ENCODE peak calls at places on chromosomes 12 and 14, in six cellular contexts. Y is endothelial cell of umbilical vein, K is GM23338, H is PC-3, W is PC-9, G is DND-41. P is an unnamed sample.

GRCh38 chr14:31692376-31692781 is 131.2 kb downstream of the NUBPL start:
- DNase-seq in Y (no peak), K (no peak), W (no peak), G (no peak), H (no peak), P (no peak)

GRCh38 chr14:89167705-89168104 is 249.3 kb downstream of the FOXN3 start:
- DNase-seq in Y (no peak), K (peak; percentile 17), G (no peak), W (no peak), H (no peak), P (no peak)

GRCh38 chr12:88083634-88084033 is 54.4 kb upstream of the C12orf50 start:
- DNase-seq in H (no peak), Y (no peak), W (no peak), G (no peak), K (no peak), P (no peak)

GRCh38 chr14:94936411-94936892 is 166.5 kb upstream of the GSC start:
- DNase-seq in Y (no peak), K (peak; percentile 6), H (no peak), W (no peak), G (no peak), P (peak; percentile 15)

GRCh38 chr12:15443611-15444010 is 121.3 kb downstream of the PTPRO start:
- DNase-seq in W (no peak), G (peak; percentile 13), K (no peak), Y (no peak), H (peak; percentile 39), P (no peak)

GRCh38 chr14:77024171-77024627 is 4.3 kb downstream of the IRF2BPL start:
- DNase-seq in W (no peak), Y (no peak), H (peak; percentile 76), K (peak; percentile 99), G (peak; percentile 57), P (peak; percentile 88)

GRCh38 chr14:29489911-29490310 is 437.7 kb downstream of the PRKD1 start:
- DNase-seq in G (no peak), Y (no peak), W (no peak), H (no peak), K (no peak), P (no peak)

GRCh38 chr12:76470028-76470939 is 89.3 kb downstream of the OSBPL8 start:
- DNase-seq in Y (peak; percentile 68), W (no peak), H (peak; percentile 73), K (no peak), G (no peak), P (no peak)

GRCh38 chr12:10491766-10492165 is 13.9 kb upstream of the EIF2S3B start:
- DNase-seq in K (no peak), G (no peak), Y (no peak), W (no peak), H (no peak), P (no peak)

GRCh38 chr12:29282452-29282851 is 98.5 kb downstream of the ERGIC2 start:
- DNase-seq in H (no peak), K (no peak), G (no peak), Y (peak; percentile 58), W (no peak), P (no peak)

GRCh38 chr12:80040075-80040738 is 59.1 kb upstream of the OTOGL start:
- DNase-seq in W (no peak), G (no peak), H (no peak), K (no peak), Y (no peak), P (no peak)

GRCh38 chr12:69241444-69242092 is 2.2 kb downstream of the CPSF6 start:
- DNase-seq in H (no peak), K (no peak), Y (peak; percentile 11), G (no peak), W (no peak), P (no peak)

GRCh38 chr12:105257321-105257728 is 21.4 kb upstream of the APPL2 start:
- DNase-seq in W (no peak), H (peak; percentile 81), G (no peak), Y (peak; percentile 14), K (no peak), P (no peak)

GRCh38 chr12:130838951-130839769 is at the start of gene STX2:
- DNase-seq in H (peak; percentile 90), W (peak; percentile 86), G (peak; percentile 89), K (peak; percentile 80), Y (peak; percentile 88), P (peak; percentile 93)

GRCh38 chr14:67934851-67935250 is 115.3 kb downstream of the RAD51B start:
- DNase-seq in W (no peak), G (no peak), K (peak; percentile 33), Y (no peak), H (no peak), P (no peak)

GRCh38 chr12:64682572-64683277 is 72.4 kb downstream of the RASSF3 start:
- DNase-seq in H (no peak), Y (peak; percentile 74), K (peak; percentile 56), G (no peak), W (no peak), P (peak; percentile 73)

GRCh38 chr12:129696952-129697351 is 206.9 kb downstream of the TMEM132D start:
- DNase-seq in W (no peak), Y (no peak), G (no peak), H (no peak), K (no peak), P (no peak)

GRCh38 chr12:29270446-29270845 is 110.5 kb downstream of the ERGIC2 start:
- DNase-seq in G (no peak), Y (no peak), W (no peak), K (no peak), H (peak; percentile 53), P (no peak)

GRCh38 chr14:100524933-100525243 is 62.3 kb downstream of the BEGAIN start:
- DNase-seq in Y (no peak), H (no peak), W (no peak), G (peak; percentile 4), K (peak; percentile 90), P (peak; percentile 81)

GRCh38 chr12:71194657-71195056 is 36.9 kb upstream of the TSPAN8 start:
- DNase-seq in Y (no peak), H (no peak), K (no peak), G (no peak), W (no peak), P (no peak)

GRCh38 chr14:84643438-84643837 is 886.5 kb upstream of the FLRT2 start:
- DNase-seq in W (no peak), Y (no peak), H (peak; percentile 66), K (peak; percentile 21), G (no peak), P (no peak)

GRCh38 chr12:65938807-65939206 is 114.5 kb downstream of the HMGA2 start:
- DNase-seq in K (no peak), H (no peak), Y (no peak), G (no peak), W (no peak), P (no peak)

GRCh38 chr14:69979882-69980281 is 100.7 kb downstream of the SMOC1 start:
- DNase-seq in W (no peak), K (no peak), H (no peak), Y (no peak), G (no peak), P (no peak)

GRCh38 chr14:99521176-99522024 is 40.2 kb downstream of the CCNK start:
- DNase-seq in G (no peak), H (no peak), K (no peak), Y (no peak), W (no peak), P (no peak)

GRCh38 chr14:55951366-55952206 is 166.6 kb upstream of the PELI2 start:
- DNase-seq in G (no peak), Y (no peak), H (no peak), W (no peak), K (no peak), P (peak; percentile 86)

GRCh38 chr12:57111046-57111698 is at the start of gene STAT6:
- DNase-seq in H (peak; percentile 59), Y (peak; percentile 79), W (peak; percentile 59), K (peak; percentile 77), G (peak; percentile 90), P (peak; percentile 65)

GRCh38 chr12:57248934-57249742 is 1.8 kb downstream of the STAC3 start:
- DNase-seq in K (peak; percentile 34), G (no peak), W (no peak), Y (no peak), H (no peak), P (no peak)

GRCh38 chr14:77098470-77099353 is 654 bp downstream of the CIPC start:
- DNase-seq in K (peak; percentile 55), W (peak; percentile 41), H (peak; percentile 46), Y (peak; percentile 30), G (peak; percentile 31), P (peak; percentile 50)

GRCh38 chr14:79328863-79329262 is 882.4 kb downstream of the DIO2 start:
- DNase-seq in G (no peak), H (no peak), W (no peak), K (no peak), Y (no peak), P (no peak)

GRCh38 chr12:88225776-88226175 is 83.7 kb downstream of the TMTC3 start:
- DNase-seq in G (no peak), K (no peak), H (no peak), Y (no peak), W (no peak), P (no peak)

GRCh38 chr14:37056473-37056872 is 115.9 kb downstream of the SLC25A21 start:
- DNase-seq in H (peak; percentile 19), Y (peak; percentile 18), G (no peak), W (no peak), K (peak; percentile 32), P (no peak)

GRCh38 chr12:44314007-44314500 is 478.2 kb downstream of the TMEM117 start:
- DNase-seq in G (no peak), Y (no peak), K (no peak), W (no peak), H (peak; percentile 40), P (no peak)

GRCh38 chr12:49334681-49335080 is 2.3 kb downstream of the C1QL4 start:
- DNase-seq in Y (no peak), G (no peak), W (no peak), K (no peak), H (no peak), P (no peak)
- TF ChIP-seq EZH2 in Y (peak; percentile 35), G (no peak), W (no peak), K (peak; percentile 80), H (no peak), P (no peak)

GRCh38 chr14:34450542-34450915 is 11.5 kb downstream of the SPTSSA start:
- DNase-seq in Y (peak; percentile 20), K (no peak), G (no peak), H (peak; percentile 79), W (no peak), P (no peak)
- H3K79me2 ChIP-seq in Y (peaks cover 48% of the 10 kb centered on the region), K (peaks cover 100% of the 10 kb centered on the region), G (peaks cover 6% of the 10 kb centered on the region), H (peaks cover 92% of the 10 kb centered on the region), W (peaks cover 7% of the 10 kb centered on the region), P (peaks cover 93% of the 10 kb centered on the region)

GRCh38 chr14:92252291-92252690 is 70.7 kb upstream of the SLC24A4 start:
- DNase-seq in G (no peak), Y (no peak), W (no peak), H (no peak), K (no peak), P (no peak)
- TF ChIP-seq EZH2 in G (no peak), Y (no peak), W (no peak), H (no peak), K (no peak), P (no peak)

DNA sequence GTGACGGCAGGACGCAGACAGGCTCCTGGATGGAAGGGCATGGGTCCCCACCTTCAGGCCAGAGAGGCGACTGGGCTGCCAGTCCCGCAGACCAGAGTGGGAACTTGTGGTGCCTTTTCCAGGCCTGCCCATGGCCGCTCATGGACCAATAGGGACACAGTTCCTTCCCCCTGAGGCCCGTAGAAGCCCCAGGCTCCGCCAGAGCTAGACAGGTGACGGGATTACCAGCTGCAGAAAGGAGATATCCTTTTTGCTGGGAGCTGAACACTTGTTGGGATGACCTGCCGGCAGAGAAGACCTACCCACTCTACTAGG is 73.6 kb upstream of the RASSF8 start:
- DNase-seq in Y (no peak), K (no peak), H (no peak), W (no peak), G (no peak), P (no peak)
- H3K79me2 ChIP-seq in Y (no peaks in the 10 kb centered on the region), K (no peaks in the 10 kb centered on the region), H (no peaks in the 10 kb centered on the region), W (no peaks in the 10 kb centered on the region), G (no peaks in the 10 kb centered on the region), P (no peaks in the 10 kb centered on the region)

P was measured in neural progenitor cell.